ENCODE peak calls at places on chromosomes 1 and 21, in nine cellular contexts. Q is thoracic aorta; U is heart right ventricle; S is CD8-positive, alpha-beta T cell; D is fibroblast of lung; M is GM12864; K is transverse colon; X is cardiac muscle cell; B is neural progenitor cell. H is an unnamed sample.

GRCh38 chr21:45460611-45461368 is 55.8 kb downstream of the COL18A1 start:
- DNase-seq in U (no peak), M (no peak), S (no peak), B (no peak), K (no peak), Q (no peak), X (peak), D (peak), H (peak)

GRCh38 chr1:175062339-175062738 is 5.3 kb upstream of the TNN start:
- DNase-seq in U (no peak), S (no peak), K (no peak), D (no peak), M (no peak), Q (no peak), B (no peak), X (no peak), H (no peak)

GRCh38 chr1:212034516-212035122 is 738 bp downstream of the INTS7 start:
- DNase-seq in X (no peak), K (no peak), Q (no peak), U (no peak), B (no peak), S (no peak), M (no peak), D (no peak), H (no peak)

GRCh38 chr1:188782220-188782841 is 1695.3 kb downstream of the BRINP3 start:
- DNase-seq in K (no peak), D (peak), X (peak), S (no peak), M (no peak), U (no peak), Q (no peak), B (peak), H (no peak)

GRCh38 chr1:19877821-19878636 is 4.2 kb upstream of the OTUD3 start:
- DNase-seq in D (no peak), X (no peak), S (no peak), B (peak), M (no peak), K (peak), Q (no peak), U (no peak), H (peak)

GRCh38 chr1:150558328-150558727 is 9.1 kb downstream of the ADAMTSL4 start:
- DNase-seq in K (peak), S (no peak), Q (no peak), B (no peak), X (no peak), U (no peak), D (no peak), M (no peak), H (no peak)

GRCh38 chr1:203174324-203174985 is 1.2 kb downstream of the MYBPH start:
- DNase-seq in B (no peak), S (no peak), U (no peak), K (no peak), M (no peak), X (no peak), D (no peak), Q (no peak), H (no peak)

GRCh38 chr1:11072216-11072917 is 12.5 kb upstream of the SRM start:
- DNase-seq in Q (no peak), S (no peak), M (no peak), B (no peak), X (no peak), K (no peak), U (no peak), D (no peak), H (no peak)

GRCh38 chr1:29240400-29240837 is 4.1 kb downstream of the PTPRU start:
- DNase-seq in K (no peak), X (peak), B (peak), Q (no peak), M (no peak), S (no peak), D (no peak), U (no peak), H (no peak)
- TF ChIP-seq CTCF in K (no peak), X (peak), B (peak), Q (no peak), M (no peak), S (no peak), D (peak), U (no peak), H (peak)

GRCh38 chr1:147723691-147724323 is 36.6 kb downstream of the GJA5 start:
- DNase-seq in U (peak), X (peak), S (peak), B (peak), K (peak), M (no peak), Q (no peak), D (peak), H (peak)
- TF ChIP-seq CTCF in U (peak), X (peak), S (peak), B (peak), K (peak), M (peak), Q (peak), D (peak), H (peak)

DNA sequence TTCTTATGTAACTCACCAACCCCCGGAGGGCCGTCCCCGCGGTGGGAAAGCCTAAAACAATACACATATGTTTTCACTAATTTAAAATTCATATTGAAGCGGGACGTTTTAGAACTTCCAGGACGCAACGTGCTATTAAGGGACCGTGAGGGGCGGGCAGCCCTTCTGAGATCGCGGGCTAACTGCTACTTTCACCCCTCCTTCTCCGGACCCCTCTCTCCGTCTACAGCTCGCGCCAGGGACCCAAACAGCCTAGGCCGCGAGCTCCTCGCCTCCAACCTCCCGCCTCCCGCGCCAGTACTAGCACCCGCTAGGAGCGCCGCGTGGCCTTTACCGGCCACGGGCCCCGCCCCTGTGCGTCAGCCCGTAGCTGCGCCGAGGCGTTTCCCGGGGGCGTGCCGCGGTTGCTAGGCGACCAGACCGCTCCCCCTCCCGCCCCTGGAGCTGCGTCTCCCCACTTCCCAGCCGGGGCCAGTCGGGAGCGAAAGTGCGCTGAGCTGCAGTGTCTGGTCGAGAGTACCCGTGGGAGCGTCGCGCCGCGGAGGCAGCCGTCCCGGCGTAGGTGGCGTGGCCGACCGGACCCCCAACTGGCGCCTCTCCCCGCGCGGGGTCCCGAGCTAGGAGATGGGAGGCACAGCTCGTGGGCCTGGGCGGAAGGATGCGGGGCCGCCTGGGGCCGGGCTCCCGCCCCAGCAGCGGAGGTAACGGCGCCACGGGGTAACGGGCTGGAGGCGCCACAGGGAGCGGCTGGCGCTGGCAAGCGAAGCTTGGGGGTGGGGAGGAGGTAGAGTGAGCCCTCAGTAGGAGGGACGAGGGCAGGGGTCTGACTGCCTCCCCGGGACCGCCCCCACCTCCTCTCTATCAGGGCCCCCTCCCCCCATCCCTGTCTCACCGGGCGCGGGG is at the start of gene DYRK3:
- DNase-seq in B (peak), Q (peak), X (peak), D (peak), K (peak), U (peak), M (peak), S (peak), H (peak)
- TF ChIP-seq CTCF in B (no peak), Q (peak), X (no peak), D (no peak), K (peak), U (no peak), M (peak), S (no peak), H (peak)

DNA sequence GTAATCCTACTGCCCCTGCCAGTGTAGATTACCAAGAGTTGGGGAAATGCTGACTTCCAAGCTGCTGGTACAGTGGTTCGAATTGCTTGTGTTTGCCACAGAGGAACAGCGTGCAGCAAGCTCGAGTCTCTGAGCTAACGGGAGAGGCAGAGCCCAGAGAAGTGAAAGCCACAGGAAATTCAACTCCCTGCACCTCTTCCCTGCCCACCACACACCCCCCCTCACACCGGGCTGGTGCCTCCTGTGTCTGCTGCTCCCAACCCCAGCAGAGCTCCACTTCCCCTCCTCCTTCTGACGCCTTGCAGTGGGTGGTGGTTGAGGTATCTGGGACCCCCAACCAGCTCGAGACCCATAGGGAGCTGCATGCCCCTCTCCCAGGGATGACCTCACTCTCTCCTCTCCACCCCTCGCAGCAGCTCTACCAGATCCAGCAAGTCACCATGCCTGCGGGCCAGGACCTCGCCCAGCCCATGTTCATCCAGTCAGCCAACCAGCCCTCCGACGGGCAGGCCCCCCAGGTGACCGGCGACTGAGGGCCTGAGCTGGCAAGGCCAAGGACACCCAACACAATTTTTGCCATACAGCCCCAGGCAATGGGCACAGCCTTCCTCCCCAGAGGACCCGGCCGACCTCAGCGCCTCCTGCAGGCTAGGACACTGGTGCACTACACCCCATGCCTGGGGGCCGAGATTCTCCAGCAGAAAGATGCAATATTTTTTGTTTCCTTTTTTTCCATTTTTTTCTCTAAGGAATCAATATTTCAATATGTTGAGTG is 13.1 kb upstream of the KCNQ4 start:
- DNase-seq in U (no peak), K (no peak), S (no peak), Q (no peak), X (no peak), M (no peak), B (no peak), D (no peak), H (no peak)
- TF ChIP-seq CTCF in U (no peak), K (no peak), S (no peak), Q (no peak), X (no peak), M (no peak), B (no peak), D (no peak), H (peak)

DNA sequence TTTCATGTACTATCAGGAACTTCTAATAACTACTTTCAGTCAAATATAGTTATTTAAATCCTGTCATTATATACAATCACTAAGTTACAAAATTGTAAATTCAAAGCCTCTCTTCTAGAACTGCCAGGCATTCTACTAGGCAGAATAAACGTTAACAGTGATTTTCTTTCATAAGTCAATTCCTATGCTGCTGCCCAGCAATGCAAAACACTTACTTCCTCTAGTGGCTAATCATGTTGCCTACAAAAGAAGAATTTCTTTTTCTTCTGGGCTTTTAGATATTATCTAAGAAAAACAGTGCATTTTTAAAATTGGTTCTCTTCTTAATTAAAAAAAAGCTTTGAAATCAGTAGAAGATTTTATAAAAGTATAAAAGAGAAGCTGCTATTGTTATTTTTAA is 509.8 kb upstream of the ADAMTS5 start:
- DNase-seq in M (no peak), B (no peak), D (peak), U (no peak), S (no peak), X (peak), K (no peak), Q (no peak), H (peak)
- TF ChIP-seq CTCF in M (no peak), B (no peak), D (peak), U (peak), S (no peak), X (peak), K (peak), Q (no peak), H (peak)

GRCh38 chr1:93448983-93449805 is 1.3 kb downstream of the FNBP1L start:
- DNase-seq in D (peak), B (peak), Q (no peak), X (peak), S (no peak), K (peak), M (no peak), U (no peak), H (peak)
- TF ChIP-seq CTCF in D (no peak), B (peak), Q (no peak), X (no peak), S (no peak), K (no peak), M (no peak), U (no peak), H (peak)

DNA sequence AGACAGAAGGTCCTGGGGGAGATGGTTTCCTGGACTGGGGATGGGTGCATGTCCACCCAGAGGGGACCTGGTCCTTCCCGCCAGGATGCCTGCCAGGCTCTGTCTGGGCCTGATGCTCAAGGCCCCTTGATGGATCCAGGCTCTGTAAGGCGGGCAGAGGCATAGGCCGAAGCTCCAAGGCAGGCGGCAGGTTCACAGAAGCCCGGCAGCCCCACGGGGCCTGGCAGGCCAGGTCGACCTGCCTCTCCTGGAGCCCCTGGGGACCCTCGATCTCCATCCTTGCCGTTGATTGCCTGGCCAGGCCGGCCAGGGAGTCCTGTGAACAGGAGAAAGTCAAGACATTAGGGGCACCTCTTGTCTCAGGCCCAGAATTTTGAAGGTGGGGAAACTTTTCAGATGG is 16.0 kb downstream of the COL9A2 start:
- DNase-seq in S (no peak), U (no peak), Q (no peak), K (no peak), B (no peak), D (no peak), M (no peak), X (no peak), H (no peak)
- TF ChIP-seq CTCF in S (no peak), U (no peak), Q (no peak), K (no peak), B (no peak), D (no peak), M (no peak), X (no peak), H (no peak)

GRCh38 chr1:218259800-218260199 is 25.3 kb upstream of the RRP15 start:
- DNase-seq in K (no peak), S (no peak), D (no peak), X (peak), U (no peak), B (peak), Q (no peak), M (no peak), H (no peak)
- TF ChIP-seq CTCF in K (no peak), S (no peak), D (no peak), X (no peak), U (no peak), B (peak), Q (no peak), M (peak), H (peak)

DNA sequence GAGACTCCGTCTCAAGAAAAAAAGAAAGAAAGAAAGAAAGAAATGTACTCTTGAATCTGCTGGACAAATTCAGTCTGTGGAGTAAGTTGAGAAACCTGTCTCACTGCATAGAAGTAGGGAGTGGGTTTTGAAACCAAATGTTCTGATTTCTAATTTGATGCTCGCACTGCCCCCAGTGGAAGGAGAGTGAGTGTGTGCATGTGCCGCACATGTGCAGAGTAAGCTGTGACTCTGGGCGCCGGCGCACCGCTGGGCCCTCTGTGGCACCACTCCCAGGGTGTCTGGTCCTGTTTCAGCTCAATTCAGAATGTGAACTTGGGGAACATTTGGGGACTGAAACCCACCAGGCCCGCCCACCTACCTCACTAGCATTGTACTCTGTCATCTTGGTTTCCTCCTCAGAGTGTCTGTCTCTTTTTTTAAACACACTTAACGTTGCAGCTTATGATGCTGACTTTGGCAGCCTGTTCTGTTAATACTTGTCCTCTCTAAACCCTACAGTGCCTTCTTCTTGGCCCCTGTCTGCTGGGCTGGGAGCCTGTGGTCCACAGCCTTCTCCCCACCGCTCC is 104.6 kb downstream of the CACNA1E start:
- DNase-seq in U (no peak), B (peak), Q (no peak), K (no peak), X (no peak), S (no peak), D (no peak), M (no peak), H (no peak)
- TF ChIP-seq CTCF in U (no peak), B (peak), Q (no peak), K (no peak), X (no peak), S (no peak), D (no peak), M (peak), H (no peak)